ENCODE peak calls at places on chromosomes 1 and 21, in nine cellular contexts. B is bronchial epithelial cell; N is kidney glomerular epithelial cell; M is T follicular helper cell; C is T-helper 22 cell; I is T-helper 2 cell; V is activated CD4-positive, alpha-beta T cell treated with anti-CD3 and anti-CD28 coated beads, Interleukin-2, amount 50 U/mL, for 1 hour; K is HT1080; T is activated naive CD8-positive, alpha-beta T cell treated with anti-CD3 and anti-CD28 coated beads for 36 hours. J is an unnamed sample.
A peak's percentile ranks its signal among the peaks of the same experiment; 100 is the strongest.

GRCh38 chr1:78672428-78672827 is 22.8 kb downstream of the IFI44 start:
- DNase-seq in B (peak; percentile 56), N (no peak), M (no peak), C (no peak), I (no peak), V (no peak), K (no peak), T (no peak), J (no peak)

GRCh38 chr1:110872366-110872744 is 593 bp upstream of the CD53 start:
- DNase-seq in B (no peak), N (no peak), M (no peak), C (no peak), I (no peak), V (no peak), K (no peak), T (no peak), J (no peak)

GRCh38 chr21:33899199-33899598 is 16.4 kb downstream of the ATP5PO start:
- DNase-seq in B (no peak), N (no peak), M (no peak), C (no peak), I (no peak), V (no peak), K (no peak), T (no peak), J (no peak)

GRCh38 chr1:153533689-153534201 is 2.0 kb downstream of the S100A6 start:
- DNase-seq in B (peak; percentile 97), N (peak; percentile 83), M (no peak), C (peak; percentile 49), I (no peak), V (no peak), K (peak; percentile 99), T (no peak), J (peak; percentile 96)

GRCh38 chr1:68329096-68329835 is 96.9 kb upstream of the WLS start:
- DNase-seq in B (no peak), N (no peak), M (no peak), C (no peak), I (no peak), V (no peak), K (no peak), T (no peak), J (no peak)

GRCh38 chr1:173527151-173527826 is 50.2 kb downstream of the PRDX6 start:
- DNase-seq in B (peak; percentile 71), N (no peak), M (no peak), C (no peak), I (no peak), V (no peak), K (no peak), T (no peak), J (peak; percentile 7)

GRCh38 chr1:219518906-219519248 is 94.0 kb downstream of the ZC3H11B start:
- DNase-seq in B (no peak), N (peak; percentile 61), M (no peak), C (no peak), I (no peak), V (no peak), K (no peak), T (no peak), J (no peak)

GRCh38 chr1:1183221-1183747 is 9.6 kb downstream of the TTLL10 start:
- DNase-seq in B (no peak), N (no peak), M (no peak), C (no peak), I (no peak), V (no peak), K (no peak), T (no peak), J (no peak)

GRCh38 chr21:40516336-40516735 is 330.6 kb downstream of the DSCAM start:
- DNase-seq in B (no peak), N (no peak), M (no peak), C (no peak), I (no peak), V (no peak), K (no peak), T (no peak), J (no peak)

GRCh38 chr1:171366099-171366498 is 52.1 kb downstream of the FMO4 start:
- DNase-seq in B (peak; percentile 49), N (no peak), M (no peak), C (no peak), I (no peak), V (no peak), K (no peak), T (no peak), J (no peak)

GRCh38 chr1:3469104-3469848 is 14.8 kb downstream of the ARHGEF16 start:
- DNase-seq in B (no peak), N (no peak), M (no peak), C (no peak), I (no peak), V (no peak), K (no peak), T (no peak), J (no peak)

GRCh38 chr1:66275601-66276023 is 258.3 kb upstream of the SGIP1 start:
- DNase-seq in B (no peak), N (no peak), M (no peak), C (no peak), I (no peak), V (no peak), K (no peak), T (peak; percentile 52), J (no peak)

J was measured in myocyte.